ENCODE peak calls at places on chromosomes 5 and 9, in six cellular contexts. R is K562, N is fibroblast of lung, A is astrocyte, W is endothelial cell of umbilical vein, O is IMR-90. S is an unnamed sample.
A peak's percentile ranks its signal among the peaks of the same experiment; 100 is the strongest.

GRCh38 chr5:150485770-150486401 is 22.0 kb upstream of the NDST1 start:
- DNase-seq in R (peak; percentile 85), N (peak; percentile 50), A (no peak), W (peak; percentile 53), O (peak; percentile 46), S (no peak)

GRCh38 chr5:115977096-115977495 is 14.8 kb downstream of the LVRN start:
- DNase-seq in R (no peak), N (no peak), A (no peak), W (peak; percentile 42), O (no peak), S (no peak)

GRCh38 chr9:89418882-89419641 is 78.9 kb downstream of the SEMA4D start:
- DNase-seq in R (no peak), N (no peak), A (no peak), W (no peak), O (no peak), S (no peak)

GRCh38 chr5:55634204-55634785 is 77.8 kb downstream of the SLC38A9 start:
- DNase-seq in R (no peak), N (peak; percentile 86), A (peak; percentile 70), W (no peak), O (peak; percentile 15), S (no peak)

GRCh38 chr9:93636667-93637066 is 60.3 kb downstream of the PHF2 start:
- DNase-seq in R (no peak), N (no peak), A (no peak), W (no peak), O (no peak), S (no peak)

GRCh38 chr9:85001925-85002324 is 332.4 kb downstream of the NTRK2 start:
- DNase-seq in R (no peak), N (no peak), A (no peak), W (no peak), O (no peak), S (no peak)

GRCh38 chr9:94920439-94920951 is 194.0 kb downstream of the AOPEP start:
- DNase-seq in R (no peak), N (peak; percentile 72), A (peak; percentile 69), W (no peak), O (peak; percentile 63), S (no peak)

GRCh38 chr5:127878174-127878750 is 175.1 kb downstream of the CCDC192 start:
- DNase-seq in R (no peak), N (peak; percentile 57), A (no peak), W (peak; percentile 71), O (peak; percentile 57), S (no peak)

GRCh38 chr5:132647473-132647872 is 10.5 kb upstream of the IL13 start:
- DNase-seq in R (no peak), N (no peak), A (no peak), W (no peak), O (no peak), S (no peak)

GRCh38 chr5:127419007-127419406 is 98.4 kb upstream of the PRRC1 start:
- DNase-seq in R (no peak), N (no peak), A (no peak), W (no peak), O (no peak), S (no peak)

GRCh38 chr9:94110821-94111252 is 26.6 kb downstream of the PTPDC1 start:
- DNase-seq in R (no peak), N (peak; percentile 88), A (peak; percentile 92), W (no peak), O (peak; percentile 91), S (no peak)

GRCh38 chr9:134236935-134237629 is 72.7 kb upstream of the RNU6ATAC start:
- DNase-seq in R (no peak), N (no peak), A (no peak), W (no peak), O (no peak), S (no peak)

GRCh38 chr9:4750021-4750673 is 9.1 kb upstream of the AK3 start:
- DNase-seq in R (peak; percentile 24), N (peak; percentile 57), A (peak; percentile 36), W (peak; percentile 57), O (peak; percentile 61), S (no peak)

GRCh38 chr9:124126571-124127289 is 115.2 kb downstream of the LHX2 start:
- DNase-seq in R (peak; percentile 86), N (peak; percentile 69), A (peak; percentile 25), W (peak; percentile 67), O (peak; percentile 65), S (peak; percentile 32)

GRCh38 chr5:142789206-142789605 is 19.0 kb downstream of the ARHGAP26 start:
- DNase-seq in R (no peak), N (no peak), A (no peak), W (no peak), O (no peak), S (no peak)
- H3K4me1 ChIP-seq in R (no peaks in the 10 kb centered on the region), N (no peaks in the 10 kb centered on the region), A (no peaks in the 10 kb centered on the region), W (no peaks in the 10 kb centered on the region), O (no peaks in the 10 kb centered on the region), S (no peaks in the 10 kb centered on the region)

DNA sequence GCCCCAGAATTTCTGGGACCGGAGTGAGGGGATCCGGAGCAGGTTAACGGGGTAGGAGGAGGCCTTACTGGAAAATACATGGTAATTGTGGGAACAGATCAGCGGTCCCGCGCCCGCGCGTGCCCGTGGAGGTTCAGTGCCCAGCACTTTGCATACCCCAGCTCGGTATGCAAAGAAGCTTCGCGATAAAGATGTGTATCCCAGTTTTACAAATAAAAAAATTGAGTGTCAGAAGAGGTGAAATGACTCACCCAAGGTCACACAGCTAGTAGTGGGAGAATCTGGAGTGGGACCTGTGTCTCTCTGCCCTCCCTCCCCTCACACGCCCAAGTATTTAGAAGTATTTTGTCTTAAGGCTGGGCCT is 965 bp downstream of the NEURL1B start:
- DNase-seq in R (no peak), N (no peak), A (no peak), W (no peak), O (peak; percentile 21), S (no peak)
- H2AFZ ChIP-seq in R (no peak overlapping the region), N (no peak overlapping the region), A (peak overlapping the region; percentile 82), W (no peak overlapping the region), O (peak overlapping the region; percentile 92), S (no peak overlapping the region)

GRCh38 chr9:116298992-116299391 is 145.4 kb downstream of the PAPPA start:
- DNase-seq in R (no peak), N (no peak), A (no peak), W (no peak), O (no peak), S (no peak)

GRCh38 chr9:116298249-116298648 is 144.7 kb downstream of the PAPPA start:
- DNase-seq in R (no peak), N (no peak), A (no peak), W (no peak), O (no peak), S (no peak)

GRCh38 chr9:116300360-116300759 is 146.8 kb downstream of the PAPPA start:
- DNase-seq in R (no peak), N (no peak), A (no peak), W (no peak), O (no peak), S (no peak)

GRCh38 chr9:116297346-116297745 is 143.8 kb downstream of the PAPPA start:
- DNase-seq in R (no peak), N (no peak), A (no peak), W (no peak), O (no peak), S (no peak)
- H3K4me1 ChIP-seq in R (no peaks in the 10 kb centered on the region), N (no peaks in the 10 kb centered on the region), A (no peaks in the 10 kb centered on the region), W (no peaks in the 10 kb centered on the region), O (no peaks in the 10 kb centered on the region), S (no peaks in the 10 kb centered on the region)

GRCh38 chr9:104984121-104984520 is 56.2 kb upstream of the ABCA1 start:
- DNase-seq in R (no peak), N (no peak), A (no peak), W (no peak), O (no peak), S (no peak)

GRCh38 chr9:104984541-104984940 is 56.6 kb upstream of the ABCA1 start:
- DNase-seq in R (no peak), N (no peak), A (no peak), W (no peak), O (no peak), S (no peak)

GRCh38 chr9:104983491-104983890 is 55.5 kb upstream of the ABCA1 start:
- DNase-seq in R (no peak), N (no peak), A (no peak), W (no peak), O (no peak), S (no peak)

GRCh38 chr9:104981543-104982129 is 53.7 kb upstream of the ABCA1 start:
- DNase-seq in R (no peak), N (no peak), A (no peak), W (no peak), O (no peak), S (no peak)

DNA sequence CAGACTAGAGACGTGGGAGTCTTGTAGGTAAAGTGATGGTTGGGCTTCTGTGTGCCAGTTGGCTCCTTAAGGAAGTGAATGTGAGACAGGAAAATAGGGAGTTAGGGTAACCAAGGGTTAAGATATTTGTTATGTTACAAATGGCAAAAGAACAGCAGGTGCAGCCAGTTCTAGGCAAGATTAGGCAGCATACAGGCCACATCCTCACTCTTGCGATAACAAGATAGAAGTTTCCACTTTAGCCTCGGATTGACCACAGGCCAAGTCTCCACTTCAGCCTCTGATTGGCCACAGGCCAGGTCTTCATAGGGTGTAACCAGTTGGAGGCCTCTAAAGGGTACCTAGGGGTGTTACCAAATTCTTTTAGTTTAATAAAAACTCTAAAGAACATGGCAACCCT is 54.6 kb upstream of the ABCA1 start:
- DNase-seq in R (no peak), N (no peak), A (no peak), W (no peak), O (no peak), S (no peak)
- H2AFZ ChIP-seq in R (no peak overlapping the region), N (no peak overlapping the region), A (no peak overlapping the region), W (no peak overlapping the region), O (no peak overlapping the region), S (no peak overlapping the region)